ENCODE peak calls at places on chromosomes 12 and 14, in nine cellular contexts. Q, F, V, L, G, E, P, A and M are unnamed samples.

GRCh38 chr12:1050059-1050707 is 59.2 kb downstream of the ERC1 start:
- DNase-seq in Q (no peak), F (no peak), V (no peak), L (no peak), G (no peak), E (no peak), P (no peak), A (peak; percentile 43), M (peak; percentile 51)

GRCh38 chr12:15939111-15939510 is 28.0 kb downstream of the DERA start:
- DNase-seq in Q (no peak), F (no peak), V (no peak), L (no peak), G (no peak), E (no peak), P (no peak), A (peak; percentile 69), M (no peak)

GRCh38 chr12:9391751-9392240 is 183.6 kb upstream of the PZP start:
- DNase-seq in Q (no peak), F (no peak), V (no peak), L (no peak), G (no peak), E (no peak), P (no peak), A (no peak), M (no peak)

GRCh38 chr14:101193126-101193844 is 289.8 kb upstream of the RTL1 start:
- DNase-seq in Q (no peak), F (no peak), V (no peak), L (no peak), G (no peak), E (peak; percentile 39), P (no peak), A (no peak), M (no peak)

GRCh38 chr12:75933136-75933535 is 98.4 kb downstream of the PHLDA1 start:
- DNase-seq in Q (no peak), F (no peak), V (peak; percentile 94), L (no peak), G (no peak), E (no peak), P (no peak), A (no peak), M (no peak)

GRCh38 chr14:33061667-33062325 is 123.1 kb downstream of the NPAS3 start:
- DNase-seq in Q (peak; percentile 14), F (no peak), V (no peak), L (no peak), G (no peak), E (no peak), P (no peak), A (no peak), M (no peak)

GRCh38 chr14:90678846-90679362 is 137.3 kb downstream of the TTC7B start:
- DNase-seq in Q (no peak), F (no peak), V (no peak), L (no peak), G (no peak), E (no peak), P (no peak), A (no peak), M (no peak)

GRCh38 chr12:99054601-99055128 is 409.6 kb downstream of the APAF1 start:
- DNase-seq in Q (no peak), F (no peak), V (no peak), L (no peak), G (no peak), E (no peak), P (no peak), A (no peak), M (no peak)

GRCh38 chr12:69988601-69989194 is 163.7 kb downstream of the MYRFL start:
- DNase-seq in Q (no peak), F (no peak), V (peak; percentile 64), L (no peak), G (no peak), E (no peak), P (no peak), A (no peak), M (no peak)

GRCh38 chr14:99529899-99530298 is 48.7 kb downstream of the CCNK start:
- DNase-seq in Q (no peak), F (no peak), V (no peak), L (no peak), G (no peak), E (no peak), P (no peak), A (no peak), M (peak; percentile 59)